ENCODE peak calls at places on chromosomes 13 and 19, in nine cellular contexts. V is Peyer's patch; E is Jurkat, Clone E6-1; W is neural crest cell; B is Calu3; N is fibroblast of mammary gland; F is posterior cingulate gyrus; R is stimulated activated CD4-positive, alpha-beta T cell treated with anti-CD3 and anti-CD28 coated beads, TNF-alpha, amount 100 ng/mL, for 48 hours; C is NCI-H524. X is an unnamed sample.
A peak's percentile ranks its signal among the peaks of the same experiment; 100 is the strongest.

GRCh38 chr13:51955281-51955771 is 55.9 kb downstream of the ATP7B start:
- DNase-seq in V (peak; percentile 77), E (no peak), W (no peak), B (no peak), N (no peak), F (peak; percentile 77), R (no peak), C (peak; percentile 22), X (peak; percentile 15)

GRCh38 chr13:27170221-27170520 is 1.4 kb downstream of the USP12 start:
- DNase-seq in V (no peak), E (no peak), W (no peak), B (no peak), N (peak; percentile 84), F (no peak), R (no peak), C (no peak), X (peak; percentile 66)

GRCh38 chr13:49645451-49645850 is 17.1 kb downstream of the ARL11 start:
- DNase-seq in V (no peak), E (no peak), W (no peak), B (no peak), N (no peak), F (no peak), R (no peak), C (no peak), X (no peak)

GRCh38 chr13:51589793-51590192 is 5.5 kb downstream of the WDFY2 start:
- DNase-seq in V (no peak), E (no peak), W (no peak), B (no peak), N (no peak), F (no peak), R (no peak), C (peak; percentile 53), X (no peak)

GRCh38 chr19:39170398-39171231 is 26.1 kb upstream of the NCCRP1 start:
- DNase-seq in V (no peak), E (no peak), W (no peak), B (no peak), N (no peak), F (no peak), R (no peak), C (peak; percentile 60), X (no peak)

GRCh38 chr19:2097330-2098327 is 914 bp downstream of the IZUMO4 start:
- DNase-seq in V (no peak), E (no peak), W (no peak), B (no peak), N (no peak), F (no peak), R (no peak), C (no peak), X (no peak)

GRCh38 chr13:87087741-87088140 is 583.4 kb upstream of the SLITRK5 start:
- DNase-seq in V (no peak), E (no peak), W (no peak), B (no peak), N (no peak), F (no peak), R (no peak), C (no peak), X (no peak)

GRCh38 chr13:113850722-113851479 is 13.0 kb downstream of the GAS6 start:
- DNase-seq in V (no peak), E (no peak), W (no peak), B (no peak), N (no peak), F (no peak), R (no peak), C (no peak), X (no peak)

GRCh38 chr19:7642295-7643046 is 5.6 kb downstream of the STXBP2 start:
- DNase-seq in V (no peak), E (no peak), W (no peak), B (no peak), N (no peak), F (no peak), R (no peak), C (no peak), X (no peak)

GRCh38 chr19:31890230-31890629 is 455.2 kb upstream of the ZNF507 start:
- DNase-seq in V (no peak), E (no peak), W (no peak), B (no peak), N (no peak), F (no peak), R (no peak), C (no peak), X (no peak)

GRCh38 chr13:112833551-112834257 is 135.3 kb upstream of the MCF2L start:
- DNase-seq in V (peak; percentile 36), E (no peak), W (no peak), B (no peak), N (no peak), F (no peak), R (no peak), C (no peak), X (no peak)

GRCh38 chr19:14476663-14477401 is 1.7 kb upstream of the PTGER1 start:
- DNase-seq in V (no peak), E (no peak), W (no peak), B (no peak), N (peak; percentile 89), F (peak; percentile 60), R (no peak), C (no peak), X (peak; percentile 88)

GRCh38 chr13:111046590-111047141 is 68.4 kb upstream of the ARHGEF7 start:
- DNase-seq in V (no peak), E (no peak), W (no peak), B (no peak), N (peak; percentile 60), F (no peak), R (no peak), C (no peak), X (no peak)

GRCh38 chr19:46192990-46193650 is 36.4 kb upstream of the IGFL1 start:
- DNase-seq in V (no peak), E (no peak), W (no peak), B (peak; percentile 48), N (peak; percentile 56), F (no peak), R (no peak), C (no peak), X (peak; percentile 92)

GRCh38 chr19:2469102-2469914 is 6.6 kb upstream of the GADD45B start:
- DNase-seq in V (no peak), E (no peak), W (no peak), B (peak; percentile 24), N (peak; percentile 96), F (no peak), R (peak; percentile 44), C (peak; percentile 47), X (peak; percentile 86)

GRCh38 chr13:38216181-38216580 is 133.5 kb upstream of the UFM1 start:
- DNase-seq in V (no peak), E (no peak), W (no peak), B (no peak), N (no peak), F (no peak), R (no peak), C (no peak), X (no peak)

GRCh38 chr19:4638330-4638729 is 986 bp upstream of the TNFAIP8L1 start:
- DNase-seq in V (no peak), E (no peak), W (no peak), B (no peak), N (no peak), F (no peak), R (no peak), C (no peak), X (no peak)

GRCh38 chr19:45716314-45717130 is 14.2 kb downstream of the FBXO46 start:
- DNase-seq in V (peak; percentile 57), E (no peak), W (no peak), B (peak; percentile 28), N (peak; percentile 11), F (no peak), R (no peak), C (peak; percentile 41), X (peak; percentile 51)

GRCh38 chr19:18651738-18652137 is 14.9 kb downstream of the KLHL26 start:
- DNase-seq in V (peak; percentile 43), E (no peak), W (no peak), B (no peak), N (no peak), F (no peak), R (no peak), C (peak; percentile 90), X (peak; percentile 28)

X was measured in epithelial cell of esophagus.